ENCODE peak calls at places on chromosome 20, in ten cellular contexts. H is lower lobe of right lung, K is cardiac fibroblast, G is type B pancreatic cell, Y is fibroblast of pulmonary artery, A is endothelial cell, W is lower leg skin, S is pancreas, C is tibial nerve, V is natural killer cell. Q is an unnamed sample.

GRCh38 chr20:19672498-19672897 is 85.6 kb upstream of the RIN2 start:
- DNase-seq in Y (no peak), G (no peak), V (no peak), H (no peak), S (no peak), C (no peak), A (no peak), K (no peak), W (no peak), Q (no peak)

GRCh38 chr20:47711046-47711752 is 74.1 kb downstream of the SULF2 start:
- DNase-seq in Y (no peak), W (no peak), A (no peak), G (no peak), V (no peak), S (peak; percentile 65), K (no peak), C (no peak), H (no peak), Q (no peak)

GRCh38 chr20:24376523-24377085 is 92.8 kb upstream of the SYNDIG1 start:
- DNase-seq in C (no peak), W (no peak), G (no peak), V (no peak), K (peak; percentile 19), H (no peak), S (no peak), A (no peak), Y (peak; percentile 14), Q (no peak)

GRCh38 chr20:823326-823902 is 10.1 kb upstream of the FAM110A start:
- DNase-seq in G (peak; percentile 57), V (no peak), H (no peak), S (no peak), Y (no peak), W (no peak), A (no peak), K (no peak), C (no peak), Q (no peak)

GRCh38 chr20:37349517-37350491 is 3.9 kb downstream of the SRC start:
- DNase-seq in S (no peak), C (no peak), Y (peak; percentile 68), A (no peak), H (no peak), V (no peak), G (no peak), K (peak; percentile 63), W (no peak), Q (no peak)

GRCh38 chr20:58078741-58079522 is 149.5 kb downstream of the ANKRD60 start:
- DNase-seq in S (peak; percentile 6), H (no peak), A (no peak), K (peak; percentile 69), C (no peak), W (no peak), Y (peak; percentile 73), G (peak; percentile 39), V (no peak), Q (no peak)

GRCh38 chr20:24157213-24157612 is 168.6 kb upstream of the GGTLC1 start:
- DNase-seq in W (no peak), H (no peak), G (no peak), A (no peak), C (no peak), V (peak; percentile 71), S (no peak), Y (no peak), K (no peak), Q (no peak)

GRCh38 chr20:46394872-46395470 is 11.4 kb downstream of the ELMO2 start:
- DNase-seq in K (no peak), A (no peak), Y (no peak), C (no peak), G (no peak), H (no peak), V (no peak), W (no peak), S (no peak), Q (no peak)

GRCh38 chr20:49478266-49478665 is 4.2 kb downstream of the KCNB1 start:
- DNase-seq in S (no peak), Y (no peak), C (no peak), H (no peak), A (no peak), W (no peak), K (no peak), G (no peak), V (no peak), Q (no peak)

GRCh38 chr20:18847226-18847625 is 33.6 kb downstream of the SCP2D1 start:
- DNase-seq in C (no peak), S (no peak), Y (no peak), W (no peak), A (no peak), V (no peak), H (no peak), K (no peak), G (no peak), Q (no peak)

GRCh38 chr20:32365560-32365959 is 7.4 kb downstream of the ASXL1 start:
- DNase-seq in W (no peak), H (no peak), V (no peak), A (no peak), K (no peak), G (no peak), C (no peak), Y (no peak), S (no peak), Q (no peak)

GRCh38 chr20:62437985-62438384 is 10.6 kb upstream of the RBBP8NL start:
- DNase-seq in H (no peak), Y (no peak), W (no peak), K (no peak), V (no peak), S (no peak), G (no peak), A (no peak), C (no peak), Q (no peak)
- TF ChIP-seq CTCF in H (no peak), Y (no peak), W (no peak), K (no peak), V (no peak), S (no peak), G (peak; percentile 22), A (peak; percentile 22), C (no peak), Q (no peak)

GRCh38 chr20:44701116-44701865 is 13.9 kb upstream of the CCN5 start:
- DNase-seq in V (no peak), G (no peak), C (no peak), K (peak; percentile 64), W (no peak), A (no peak), Y (no peak), S (no peak), H (no peak), Q (no peak)
- TF ChIP-seq CTCF in V (no peak), G (no peak), C (no peak), K (no peak), W (no peak), A (no peak), Y (no peak), S (no peak), H (no peak), Q (no peak)

GRCh38 chr20:40942775-40943174 is 85.8 kb upstream of the TOP1 start:
- DNase-seq in C (no peak), S (no peak), V (no peak), A (no peak), G (no peak), K (no peak), Y (no peak), H (no peak), W (no peak), Q (no peak)

GRCh38 chr20:40945189-40945588 is 83.4 kb upstream of the TOP1 start:
- DNase-seq in W (no peak), C (no peak), A (no peak), Y (no peak), S (no peak), H (no peak), G (no peak), V (no peak), K (no peak), Q (no peak)

GRCh38 chr20:40948352-40949267 is 80.0 kb upstream of the TOP1 start:
- DNase-seq in K (peak; percentile 26), W (no peak), C (no peak), S (no peak), Y (peak; percentile 7), V (no peak), G (no peak), A (no peak), H (no peak), Q (no peak)

GRCh38 chr20:40943591-40943990 is 85.0 kb upstream of the TOP1 start:
- DNase-seq in W (no peak), Y (no peak), H (no peak), A (no peak), K (no peak), C (no peak), V (no peak), G (no peak), S (no peak), Q (no peak)

DNA sequence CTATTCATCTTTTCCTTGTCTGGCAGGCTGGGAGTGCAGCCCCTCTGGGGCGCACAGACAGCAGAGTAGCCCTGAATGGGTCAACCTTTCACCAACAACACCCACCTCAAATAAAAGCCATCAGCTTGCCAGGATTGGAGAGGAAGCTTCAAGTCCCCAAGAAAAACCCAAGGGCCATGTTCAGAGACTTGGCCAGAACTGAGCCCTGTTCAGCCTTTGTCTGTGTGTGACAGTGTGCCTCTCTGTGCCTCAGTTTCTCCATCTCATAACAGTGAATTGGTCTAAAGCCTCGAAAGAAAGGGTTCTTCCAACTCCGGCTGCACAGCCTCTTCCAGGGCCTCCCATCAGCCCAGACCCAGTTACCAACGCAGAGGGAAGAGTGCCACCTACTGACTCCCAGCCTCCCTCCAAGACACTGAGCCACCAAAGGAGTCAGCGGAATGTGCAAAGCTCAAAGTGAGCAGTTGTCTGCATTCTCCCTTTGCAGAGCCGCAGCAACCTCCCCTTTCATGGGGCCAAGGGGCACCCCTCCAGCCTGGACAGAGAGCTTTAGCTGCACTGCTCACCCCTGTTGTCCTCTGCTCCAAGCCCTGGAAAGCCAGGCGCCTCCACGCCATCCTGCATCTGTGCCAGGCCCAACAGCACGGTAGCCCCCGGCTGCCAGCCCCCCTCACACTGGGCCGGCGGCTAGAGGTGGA is 82.7 kb upstream of the TOP1 start:
- DNase-seq in G (peak; percentile 78), A (peak; percentile 68), Y (peak; percentile 64), K (peak; percentile 77), H (no peak), W (peak; percentile 34), V (no peak), S (peak; percentile 24), C (peak; percentile 56), Q (no peak)
- TF ChIP-seq CTCF in G (peak; percentile 78), A (peak; percentile 26), Y (peak; percentile 64), K (peak; percentile 56), H (peak; percentile 46), W (no peak), V (peak; percentile 37), S (peak; percentile 12), C (peak; percentile 54), Q (no peak)

GRCh38 chr20:63483834-63484233 is 11.4 kb upstream of the KCNQ2 start:
- DNase-seq in W (no peak), K (no peak), S (no peak), Y (no peak), A (no peak), V (no peak), H (no peak), G (no peak), C (no peak), Q (no peak)
- TF ChIP-seq CTCF in W (no peak), K (no peak), S (no peak), Y (peak; percentile 1), A (no peak), V (no peak), H (no peak), G (no peak), C (no peak), Q (no peak)

DNA sequence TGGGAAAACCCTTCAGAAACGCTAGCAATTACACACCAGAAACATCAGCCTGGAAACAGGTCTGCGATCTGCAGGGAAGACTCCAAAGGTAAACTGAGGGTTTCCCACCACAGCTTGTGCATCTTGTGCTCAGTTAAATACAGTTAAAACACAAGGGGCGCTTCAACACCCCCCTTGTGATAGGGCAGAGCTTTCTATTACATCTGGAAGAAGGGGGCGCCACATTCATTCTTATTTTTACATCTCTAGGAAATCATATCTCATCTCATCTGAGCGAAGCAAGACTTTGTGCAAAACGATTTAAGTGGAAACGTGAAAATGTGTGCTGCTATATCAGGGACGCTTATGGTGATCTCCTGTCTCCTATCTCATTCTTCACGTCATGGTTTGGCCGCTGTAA is 58.5 kb downstream of the PRND start:
- DNase-seq in S (no peak), Y (no peak), W (no peak), C (no peak), G (no peak), K (no peak), A (no peak), H (no peak), V (no peak), Q (no peak)
- TF ChIP-seq CTCF in S (no peak), Y (no peak), W (no peak), C (no peak), G (no peak), K (no peak), A (no peak), H (no peak), V (no peak), Q (peak; percentile 43)

Q was measured in CD4-positive, alpha-beta T cell.